ENCODE peak calls at places on chromosomes 1 and 21, in seven cellular contexts. M is heart right ventricle, H is left ventricle myocardium inferior, L is A549, I is K562, D is pancreas, J is HCT116. C is an unnamed sample.

GRCh38 chr21:28899744-28900143 is 92.9 kb downstream of the LTN1 start:
- DNase-seq in M (no peak), H (no peak), L (no peak), I (no peak), D (no peak), J (no peak), C (no peak)

GRCh38 chr1:21342961-21343838 is 52.9 kb upstream of the ECE1 start:
- DNase-seq in M (no peak), H (no peak), L (no peak), I (no peak), D (no peak), J (no peak), C (no peak)

GRCh38 chr1:32060914-32061313 is 11.8 kb upstream of the TMEM39B start:
- DNase-seq in M (no peak), H (no peak), L (no peak), I (no peak), D (no peak), J (no peak), C (no peak)

GRCh38 chr1:63824386-63824898 is 50.6 kb downstream of the ROR1 start:
- DNase-seq in M (no peak), H (no peak), L (no peak), I (no peak), D (no peak), J (no peak), C (no peak)

GRCh38 chr1:11938722-11939526 is 4.4 kb downstream of the PLOD1 start:
- DNase-seq in M (peak), H (peak), L (no peak), I (peak), D (no peak), J (no peak), C (no peak)

GRCh38 chr1:158078569-158079080 is 85.2 kb downstream of the KIRREL1 start:
- DNase-seq in M (no peak), H (no peak), L (no peak), I (no peak), D (no peak), J (no peak), C (no peak)

GRCh38 chr1:41435570-41436178 is 48.8 kb downstream of the EDN2 start:
- DNase-seq in M (no peak), H (no peak), L (no peak), I (no peak), D (no peak), J (no peak), C (no peak)

GRCh38 chr21:30408782-30409494 is 13.1 kb downstream of the KRTAP13-1 start:
- DNase-seq in M (peak), H (no peak), L (peak), I (peak), D (peak), J (peak), C (peak)

GRCh38 chr1:236103646-236104218 is 38.6 kb upstream of the GPR137B start:
- DNase-seq in M (peak), H (no peak), L (peak), I (peak), D (no peak), J (no peak), C (peak)
- TF ChIP-seq CTCF in M (peak), H (peak), L (peak), I (peak), D (peak), J (peak), C (peak)

DNA sequence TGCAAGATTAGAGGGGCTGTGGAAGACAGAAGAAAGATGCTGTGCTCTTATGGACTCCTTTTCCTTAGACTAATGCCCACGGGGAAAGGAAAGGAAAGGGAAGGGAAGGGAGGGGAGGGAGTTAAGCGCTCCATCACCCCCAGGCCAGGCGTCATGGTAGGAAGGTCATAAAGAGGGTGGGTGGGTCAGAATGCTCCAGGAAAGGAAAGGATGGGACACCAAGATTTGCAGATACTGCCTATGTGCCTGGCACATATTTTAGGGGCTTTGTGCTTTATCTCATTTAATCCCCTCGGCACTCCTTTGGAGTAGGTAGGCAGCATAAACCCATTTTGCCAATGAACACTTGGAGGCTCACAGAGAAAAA is 41.4 kb downstream of the MAB21L3 start:
- DNase-seq in M (no peak), H (no peak), L (no peak), I (no peak), D (no peak), J (no peak), C (no peak)
- H3K4me3 ChIP-seq in M (peak), H (peak), L (peak), I (peak), D (no peak), J (peak), C (no peak)

GRCh38 chr1:173853074-173853473 is 14.7 kb downstream of the GAS5 start:
- DNase-seq in M (peak), H (no peak), L (no peak), I (peak), D (no peak), J (no peak), C (no peak)
- H3K27ac ChIP-seq in M (no peak), H (peak), L (no peak), I (no peak), D (no peak), J (no peak), C (no peak)

GRCh38 chr1:180500689-180501088 is 1.7 kb downstream of the ACBD6 start:
- DNase-seq in M (no peak), H (no peak), L (no peak), I (no peak), D (no peak), J (no peak), C (no peak)
- TF ChIP-seq CTCF in M (no peak), H (no peak), L (no peak), I (no peak), D (no peak), J (no peak), C (no peak)

GRCh38 chr1:45325816-45326506 is 734 bp upstream of the HPDL start:
- DNase-seq in M (no peak), H (no peak), L (no peak), I (no peak), D (no peak), J (no peak), C (no peak)
- H3K4me3 ChIP-seq in M (peak), H (peak), L (peak), I (no peak), D (no peak), J (no peak), C (peak)

DNA sequence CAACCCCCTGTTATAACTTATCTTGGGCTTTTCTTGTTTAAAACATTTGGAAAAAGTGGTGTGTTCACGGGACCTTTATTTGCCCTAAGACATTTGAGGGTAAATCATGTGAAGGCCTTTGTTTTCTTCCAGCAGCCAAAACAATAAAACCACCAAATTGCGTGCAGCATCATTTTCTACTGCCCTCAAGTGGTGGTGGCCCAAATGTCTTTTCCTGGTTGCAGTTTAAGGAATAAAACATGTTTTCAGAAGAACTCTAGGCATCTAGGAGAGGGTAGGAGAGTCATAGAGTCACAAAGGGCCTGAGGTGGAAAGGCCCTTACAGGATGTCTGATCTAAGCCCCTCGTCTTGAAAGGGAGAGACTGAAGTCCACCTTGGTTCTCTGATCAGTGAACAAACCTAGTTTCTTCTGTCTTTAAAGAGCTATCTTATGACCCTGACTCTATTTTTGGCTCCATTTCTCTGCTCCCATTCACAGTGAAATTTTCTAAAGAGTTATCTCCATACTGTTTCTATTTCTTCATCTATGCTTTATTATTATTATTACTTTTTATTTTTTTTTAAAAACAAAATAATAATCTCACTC is 16.0 kb upstream of the EPS15 start:
- DNase-seq in M (peak), H (peak), L (peak), I (peak), D (no peak), J (peak), C (peak)
- H3K27ac ChIP-seq in M (no peak), H (peak), L (no peak), I (no peak), D (no peak), J (no peak), C (no peak)